ENCODE peak calls at places on chromosomes 12 and 14, in nine cellular contexts. One of them, this sample, is unnamed. For H3K27me3, the result is how much of the 10 kb centered on the place peaks cover.

GRCh38 chr14:75769047-75769685 is 108.1 kb downstream of the TTLL5 start:
- DNase-seq in WERI-Rb-1: no peak
- DNase-seq in aorta: no peak
- DNase-seq in ovary: no peak
- DNase-seq in CD8-positive, alpha-beta memory T cell: no peak
- DNase-seq in mesenchymal stem cell: no peak
- DNase-seq in naive thymus-derived CD4-positive, alpha-beta T cell: no peak
- DNase-seq in psoas muscle: no peak
- DNase-seq in pancreas: no peak
- DNase-seq in this sample: no peak

GRCh38 chr12:5047094-5047493 is 3.4 kb downstream of the KCNA5 start:
- DNase-seq in WERI-Rb-1: peak
- DNase-seq in aorta: peak
- DNase-seq in ovary: no peak
- DNase-seq in CD8-positive, alpha-beta memory T cell: no peak
- DNase-seq in mesenchymal stem cell: no peak
- DNase-seq in naive thymus-derived CD4-positive, alpha-beta T cell: no peak
- DNase-seq in psoas muscle: no peak
- DNase-seq in pancreas: no peak
- DNase-seq in this sample: no peak

GRCh38 chr14:74875941-74876913 is at the start of gene PROX2:
- DNase-seq in WERI-Rb-1: no peak
- DNase-seq in aorta: no peak
- DNase-seq in ovary: no peak
- DNase-seq in CD8-positive, alpha-beta memory T cell: peak
- DNase-seq in mesenchymal stem cell: no peak
- DNase-seq in naive thymus-derived CD4-positive, alpha-beta T cell: no peak
- DNase-seq in psoas muscle: no peak
- DNase-seq in pancreas: no peak
- DNase-seq in this sample: peak

GRCh38 chr12:109963743-109964429 is 32.3 kb downstream of the GIT2 start:
- DNase-seq in WERI-Rb-1: no peak
- DNase-seq in aorta: no peak
- DNase-seq in ovary: peak
- DNase-seq in CD8-positive, alpha-beta memory T cell: no peak
- DNase-seq in mesenchymal stem cell: peak
- DNase-seq in naive thymus-derived CD4-positive, alpha-beta T cell: no peak
- DNase-seq in psoas muscle: peak
- DNase-seq in pancreas: no peak
- DNase-seq in this sample: no peak

GRCh38 chr12:55651314-55651703 is 14.6 kb downstream of the OR10P1 start:
- DNase-seq in WERI-Rb-1: no peak
- DNase-seq in aorta: no peak
- DNase-seq in ovary: no peak
- DNase-seq in CD8-positive, alpha-beta memory T cell: no peak
- DNase-seq in mesenchymal stem cell: no peak
- DNase-seq in naive thymus-derived CD4-positive, alpha-beta T cell: no peak
- DNase-seq in psoas muscle: no peak
- DNase-seq in pancreas: no peak
- DNase-seq in this sample: no peak

GRCh38 chr12:79127268-79127895 is 262.8 kb downstream of the SYT1 start:
- DNase-seq in WERI-Rb-1: no peak
- DNase-seq in aorta: no peak
- DNase-seq in ovary: no peak
- DNase-seq in CD8-positive, alpha-beta memory T cell: no peak
- DNase-seq in mesenchymal stem cell: peak
- DNase-seq in naive thymus-derived CD4-positive, alpha-beta T cell: no peak
- DNase-seq in psoas muscle: no peak
- DNase-seq in pancreas: no peak
- DNase-seq in this sample: peak

GRCh38 chr12:41174602-41175001 is 13.5 kb upstream of the PDZRN4 start:
- DNase-seq in WERI-Rb-1: no peak
- DNase-seq in aorta: no peak
- DNase-seq in ovary: no peak
- DNase-seq in CD8-positive, alpha-beta memory T cell: no peak
- DNase-seq in mesenchymal stem cell: no peak
- DNase-seq in naive thymus-derived CD4-positive, alpha-beta T cell: no peak
- DNase-seq in psoas muscle: no peak
- DNase-seq in pancreas: no peak
- DNase-seq in this sample: no peak

GRCh38 chr12:53219956-53220856 is 11.8 kb downstream of the RARG start:
- DNase-seq in WERI-Rb-1: peak
- DNase-seq in aorta: peak
- DNase-seq in ovary: peak
- DNase-seq in CD8-positive, alpha-beta memory T cell: peak
- DNase-seq in mesenchymal stem cell: peak
- DNase-seq in naive thymus-derived CD4-positive, alpha-beta T cell: peak
- DNase-seq in psoas muscle: peak
- DNase-seq in pancreas: peak
- DNase-seq in this sample: peak

GRCh38 chr12:95204141-95204866 is 13.0 kb downstream of the FGD6 start:
- DNase-seq in WERI-Rb-1: no peak
- DNase-seq in aorta: no peak
- DNase-seq in ovary: peak
- DNase-seq in CD8-positive, alpha-beta memory T cell: no peak
- DNase-seq in mesenchymal stem cell: peak
- DNase-seq in naive thymus-derived CD4-positive, alpha-beta T cell: no peak
- DNase-seq in psoas muscle: no peak
- DNase-seq in pancreas: no peak
- DNase-seq in this sample: no peak

GRCh38 chr12:40622246-40622838 is 69.9 kb upstream of the CNTN1 start:
- DNase-seq in WERI-Rb-1: peak
- DNase-seq in aorta: no peak
- DNase-seq in ovary: peak
- DNase-seq in CD8-positive, alpha-beta memory T cell: no peak
- DNase-seq in mesenchymal stem cell: peak
- DNase-seq in naive thymus-derived CD4-positive, alpha-beta T cell: no peak
- DNase-seq in psoas muscle: no peak
- DNase-seq in pancreas: peak
- DNase-seq in this sample: peak

GRCh38 chr12:1595026-1595561 is 713 bp upstream of the FBXL14 start:
- DNase-seq in WERI-Rb-1: no peak
- DNase-seq in aorta: no peak
- DNase-seq in ovary: no peak
- DNase-seq in CD8-positive, alpha-beta memory T cell: no peak
- DNase-seq in mesenchymal stem cell: peak
- DNase-seq in naive thymus-derived CD4-positive, alpha-beta T cell: peak
- DNase-seq in psoas muscle: no peak
- DNase-seq in pancreas: no peak
- DNase-seq in this sample: no peak

GRCh38 chr12:1594045-1594294 is 411 bp downstream of the FBXL14 start:
- DNase-seq in WERI-Rb-1: peak
- DNase-seq in aorta: no peak
- DNase-seq in ovary: no peak
- DNase-seq in CD8-positive, alpha-beta memory T cell: no peak
- DNase-seq in mesenchymal stem cell: peak
- DNase-seq in naive thymus-derived CD4-positive, alpha-beta T cell: no peak
- DNase-seq in psoas muscle: peak
- DNase-seq in pancreas: no peak
- DNase-seq in this sample: peak

GRCh38 chr12:1594295-1595025 is at the start of gene FBXL14:
- DNase-seq in WERI-Rb-1: peak
- DNase-seq in aorta: peak
- DNase-seq in ovary: peak
- DNase-seq in CD8-positive, alpha-beta memory T cell: peak
- DNase-seq in mesenchymal stem cell: peak
- DNase-seq in naive thymus-derived CD4-positive, alpha-beta T cell: peak
- DNase-seq in psoas muscle: peak
- DNase-seq in pancreas: peak
- DNase-seq in this sample: peak

GRCh38 chr12:1593232-1594044 is 943 bp downstream of the FBXL14 start:
- DNase-seq in WERI-Rb-1: peak
- DNase-seq in aorta: peak
- DNase-seq in ovary: peak
- DNase-seq in CD8-positive, alpha-beta memory T cell: peak
- DNase-seq in mesenchymal stem cell: peak
- DNase-seq in naive thymus-derived CD4-positive, alpha-beta T cell: peak
- DNase-seq in psoas muscle: peak
- DNase-seq in pancreas: peak
- DNase-seq in this sample: peak

GRCh38 chr12:1595690-1596347 is 1.4 kb upstream of the FBXL14 start:
- DNase-seq in WERI-Rb-1: no peak
- DNase-seq in aorta: no peak
- DNase-seq in ovary: no peak
- DNase-seq in CD8-positive, alpha-beta memory T cell: no peak
- DNase-seq in mesenchymal stem cell: no peak
- DNase-seq in naive thymus-derived CD4-positive, alpha-beta T cell: no peak
- DNase-seq in psoas muscle: no peak
- DNase-seq in pancreas: no peak
- DNase-seq in this sample: no peak
- H3K4me3 ChIP-seq in WERI-Rb-1: no peak
- H3K4me3 ChIP-seq in aorta: peak
- H3K4me3 ChIP-seq in ovary: no peak
- H3K4me3 ChIP-seq in CD8-positive, alpha-beta memory T cell: peak
- H3K4me3 ChIP-seq in mesenchymal stem cell: no peak
- H3K4me3 ChIP-seq in naive thymus-derived CD4-positive, alpha-beta T cell: peak
- H3K4me3 ChIP-seq in psoas muscle: peak
- H3K4me3 ChIP-seq in pancreas: no peak
- H3K4me3 ChIP-seq in this sample: peak

GRCh38 chr14:101071493-101071891 is 168.0 kb upstream of the RTL1 start:
- DNase-seq in WERI-Rb-1: no peak
- DNase-seq in aorta: peak
- DNase-seq in ovary: no peak
- DNase-seq in CD8-positive, alpha-beta memory T cell: peak
- DNase-seq in mesenchymal stem cell: no peak
- DNase-seq in naive thymus-derived CD4-positive, alpha-beta T cell: no peak
- DNase-seq in psoas muscle: no peak
- DNase-seq in pancreas: no peak
- DNase-seq in this sample: no peak
- H3K27ac ChIP-seq in WERI-Rb-1: no peak
- H3K27ac ChIP-seq in aorta: no peak
- H3K27ac ChIP-seq in ovary: no peak
- H3K27ac ChIP-seq in CD8-positive, alpha-beta memory T cell: no peak
- H3K27ac ChIP-seq in mesenchymal stem cell: no peak
- H3K27ac ChIP-seq in naive thymus-derived CD4-positive, alpha-beta T cell: no peak
- H3K27ac ChIP-seq in psoas muscle: no peak
- H3K27ac ChIP-seq in pancreas: no peak
- H3K27ac ChIP-seq in this sample: no peak

GRCh38 chr14:32470161-32470705 is 141.1 kb downstream of the AKAP6 start:
- DNase-seq in WERI-Rb-1: no peak
- DNase-seq in aorta: no peak
- DNase-seq in ovary: no peak
- DNase-seq in CD8-positive, alpha-beta memory T cell: no peak
- DNase-seq in mesenchymal stem cell: no peak
- DNase-seq in naive thymus-derived CD4-positive, alpha-beta T cell: no peak
- DNase-seq in psoas muscle: no peak
- DNase-seq in pancreas: no peak
- DNase-seq in this sample: peak

GRCh38 chr14:32472512-32473472 is 143.7 kb downstream of the AKAP6 start:
- DNase-seq in WERI-Rb-1: no peak
- DNase-seq in aorta: no peak
- DNase-seq in ovary: no peak
- DNase-seq in CD8-positive, alpha-beta memory T cell: no peak
- DNase-seq in mesenchymal stem cell: peak
- DNase-seq in naive thymus-derived CD4-positive, alpha-beta T cell: no peak
- DNase-seq in psoas muscle: no peak
- DNase-seq in pancreas: no peak
- DNase-seq in this sample: peak

GRCh38 chr14:32472081-32472480 is 143.0 kb downstream of the AKAP6 start:
- DNase-seq in WERI-Rb-1: no peak
- DNase-seq in aorta: no peak
- DNase-seq in ovary: no peak
- DNase-seq in CD8-positive, alpha-beta memory T cell: no peak
- DNase-seq in mesenchymal stem cell: no peak
- DNase-seq in naive thymus-derived CD4-positive, alpha-beta T cell: no peak
- DNase-seq in psoas muscle: no peak
- DNase-seq in pancreas: no peak
- DNase-seq in this sample: peak

GRCh38 chr14:32469388-32470160 is 140.5 kb downstream of the AKAP6 start:
- DNase-seq in WERI-Rb-1: no peak
- DNase-seq in aorta: no peak
- DNase-seq in ovary: no peak
- DNase-seq in CD8-positive, alpha-beta memory T cell: no peak
- DNase-seq in mesenchymal stem cell: peak
- DNase-seq in naive thymus-derived CD4-positive, alpha-beta T cell: peak
- DNase-seq in psoas muscle: no peak
- DNase-seq in pancreas: no peak
- DNase-seq in this sample: no peak

DNA sequence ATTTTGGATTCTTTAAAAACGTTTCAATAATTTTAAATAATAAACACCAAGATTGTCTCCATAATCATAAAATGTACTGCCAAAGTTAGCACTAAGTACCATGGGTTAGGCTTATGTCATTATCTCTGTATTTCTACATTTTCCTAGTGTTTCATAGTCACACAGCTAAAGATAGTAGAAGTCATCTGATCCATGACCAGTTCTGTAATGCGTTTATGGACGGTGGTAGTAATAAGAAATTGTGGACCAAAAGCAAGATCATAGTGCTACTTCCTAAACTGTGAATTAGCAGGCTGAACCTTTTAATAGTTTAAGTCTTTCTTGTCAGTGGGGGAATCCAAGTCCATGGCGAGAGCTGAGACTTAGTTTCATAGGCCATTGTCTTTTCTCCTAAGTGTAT is 142.1 kb downstream of the AKAP6 start:
- DNase-seq in WERI-Rb-1: no peak
- DNase-seq in aorta: no peak
- DNase-seq in ovary: no peak
- DNase-seq in CD8-positive, alpha-beta memory T cell: no peak
- DNase-seq in mesenchymal stem cell: no peak
- DNase-seq in naive thymus-derived CD4-positive, alpha-beta T cell: no peak
- DNase-seq in psoas muscle: no peak
- DNase-seq in pancreas: no peak
- DNase-seq in this sample: peak
- H3K27me3 ChIP-seq in WERI-Rb-1: under half
- H3K27me3 ChIP-seq in aorta: under half
- H3K27me3 ChIP-seq in ovary: under half
- H3K27me3 ChIP-seq in CD8-positive, alpha-beta memory T cell: under half
- H3K27me3 ChIP-seq in mesenchymal stem cell: under half
- H3K27me3 ChIP-seq in naive thymus-derived CD4-positive, alpha-beta T cell: under half
- H3K27me3 ChIP-seq in psoas muscle: under half
- H3K27me3 ChIP-seq in pancreas: under half
- H3K27me3 ChIP-seq in this sample: under half

GRCh38 chr12:106733660-106734059 is 40.8 kb upstream of the RIC8B start:
- DNase-seq in WERI-Rb-1: no peak
- DNase-seq in aorta: no peak
- DNase-seq in ovary: no peak
- DNase-seq in CD8-positive, alpha-beta memory T cell: no peak
- DNase-seq in mesenchymal stem cell: no peak
- DNase-seq in naive thymus-derived CD4-positive, alpha-beta T cell: no peak
- DNase-seq in psoas muscle: no peak
- DNase-seq in pancreas: no peak
- DNase-seq in this sample: no peak

GRCh38 chr12:106739815-106740552 is 34.5 kb upstream of the RIC8B start:
- DNase-seq in WERI-Rb-1: no peak
- DNase-seq in aorta: no peak
- DNase-seq in ovary: no peak
- DNase-seq in CD8-positive, alpha-beta memory T cell: no peak
- DNase-seq in mesenchymal stem cell: peak
- DNase-seq in naive thymus-derived CD4-positive, alpha-beta T cell: no peak
- DNase-seq in psoas muscle: no peak
- DNase-seq in pancreas: no peak
- DNase-seq in this sample: no peak

GRCh38 chr12:106739318-106739717 is 35.2 kb upstream of the RIC8B start:
- DNase-seq in WERI-Rb-1: no peak
- DNase-seq in aorta: no peak
- DNase-seq in ovary: no peak
- DNase-seq in CD8-positive, alpha-beta memory T cell: no peak
- DNase-seq in mesenchymal stem cell: no peak
- DNase-seq in naive thymus-derived CD4-positive, alpha-beta T cell: no peak
- DNase-seq in psoas muscle: no peak
- DNase-seq in pancreas: no peak
- DNase-seq in this sample: no peak

GRCh38 chr12:106732890-106733289 is 41.6 kb upstream of the RIC8B start:
- DNase-seq in WERI-Rb-1: no peak
- DNase-seq in aorta: no peak
- DNase-seq in ovary: no peak
- DNase-seq in CD8-positive, alpha-beta memory T cell: no peak
- DNase-seq in mesenchymal stem cell: no peak
- DNase-seq in naive thymus-derived CD4-positive, alpha-beta T cell: no peak
- DNase-seq in psoas muscle: no peak
- DNase-seq in pancreas: no peak
- DNase-seq in this sample: no peak

GRCh38 chr12:106736051-106736957 is 38.2 kb upstream of the RIC8B start:
- DNase-seq in WERI-Rb-1: no peak
- DNase-seq in aorta: no peak
- DNase-seq in ovary: no peak
- DNase-seq in CD8-positive, alpha-beta memory T cell: no peak
- DNase-seq in mesenchymal stem cell: no peak
- DNase-seq in naive thymus-derived CD4-positive, alpha-beta T cell: peak
- DNase-seq in psoas muscle: no peak
- DNase-seq in pancreas: no peak
- DNase-seq in this sample: no peak
- H3K4me3 ChIP-seq in WERI-Rb-1: no peak
- H3K4me3 ChIP-seq in aorta: no peak
- H3K4me3 ChIP-seq in ovary: no peak
- H3K4me3 ChIP-seq in CD8-positive, alpha-beta memory T cell: no peak
- H3K4me3 ChIP-seq in mesenchymal stem cell: no peak
- H3K4me3 ChIP-seq in naive thymus-derived CD4-positive, alpha-beta T cell: no peak
- H3K4me3 ChIP-seq in psoas muscle: no peak
- H3K4me3 ChIP-seq in pancreas: no peak
- H3K4me3 ChIP-seq in this sample: no peak